ENCODE peak calls at places on chromosomes 2 and 18, in eight cellular contexts. T, X, V, I, N, L, P and C are unnamed samples.

GRCh38 chr2:113217455-113218282 is 43.9 kb downstream of the PSD4 start:
- DNase-seq in T (no peak), X (no peak), V (no peak), I (no peak), N (no peak), L (no peak), P (no peak), C (no peak)

GRCh38 chr18:76524900-76525698 is 30.1 kb upstream of the ZNF516 start:
- DNase-seq in T (peak), X (peak), V (no peak), I (no peak), N (no peak), L (peak), P (peak), C (peak)

GRCh38 chr2:130388221-130388907 is 32.5 kb downstream of the PTPN18 start:
- DNase-seq in T (no peak), X (no peak), V (no peak), I (no peak), N (no peak), L (no peak), P (no peak), C (no peak)

GRCh38 chr2:85844486-85844885 is 44.3 kb downstream of the ST3GAL5 start:
- DNase-seq in T (no peak), X (peak), V (no peak), I (no peak), N (no peak), L (no peak), P (no peak), C (no peak)

GRCh38 chr2:161136696-161137324 is 23.4 kb upstream of the TANK start:
- DNase-seq in T (peak), X (no peak), V (peak), I (no peak), N (no peak), L (peak), P (peak), C (peak)

GRCh38 chr18:136433-136832 is 21.9 kb upstream of the USP14 start:
- DNase-seq in T (no peak), X (no peak), V (peak), I (no peak), N (no peak), L (no peak), P (no peak), C (no peak)

GRCh38 chr18:21593540-21594257 is 6.8 kb downstream of the ESCO1 start:
- DNase-seq in T (no peak), X (no peak), V (no peak), I (no peak), N (no peak), L (no peak), P (no peak), C (no peak)

GRCh38 chr2:207749873-207750272 is 19.8 kb downstream of the FZD5 start:
- DNase-seq in T (no peak), X (peak), V (no peak), I (no peak), N (no peak), L (no peak), P (no peak), C (no peak)

GRCh38 chr2:162874412-162874811 is 35.8 kb upstream of the KCNH7 start:
- DNase-seq in T (no peak), X (no peak), V (no peak), I (no peak), N (no peak), L (no peak), P (no peak), C (no peak)

GRCh38 chr18:41745166-41746049 is 209.6 kb upstream of the PIK3C3 start:
- DNase-seq in T (peak), X (peak), V (no peak), I (peak), N (peak), L (peak), P (peak), C (peak)

GRCh38 chr18:5237723-5238370 is 40.8 kb upstream of the AKAIN1 start:
- DNase-seq in T (peak), X (peak), V (peak), I (peak), N (peak), L (peak), P (peak), C (peak)

GRCh38 chr2:111667542-111668273 is 216.3 kb downstream of the ANAPC1 start:
- DNase-seq in T (no peak), X (peak), V (no peak), I (no peak), N (peak), L (peak), P (no peak), C (peak)

GRCh38 chr2:2798337-2798736 is 467.3 kb upstream of the MYT1L start:
- DNase-seq in T (no peak), X (no peak), V (no peak), I (no peak), N (no peak), L (no peak), P (no peak), C (no peak)

GRCh38 chr2:109017017-109017416 is 28.0 kb upstream of the EDAR start:
- DNase-seq in T (no peak), X (no peak), V (no peak), I (no peak), N (peak), L (no peak), P (no peak), C (no peak)

GRCh38 chr2:134558208-134558890 is 160.5 kb downstream of the TMEM163 start:
- DNase-seq in T (no peak), X (no peak), V (no peak), I (no peak), N (no peak), L (no peak), P (no peak), C (no peak)

GRCh38 chr2:237744613-237745249 is 53.8 kb upstream of the RBM44 start:
- DNase-seq in T (peak), X (peak), V (peak), I (peak), N (peak), L (peak), P (peak), C (peak)

GRCh38 chr18:24491882-24492281 is 31.4 kb downstream of the HRH4 start:
- DNase-seq in T (no peak), X (no peak), V (no peak), I (no peak), N (no peak), L (no peak), P (no peak), C (no peak)